ENCODE peak calls at places on chromosomes 4 and X, in five cellular contexts. Q is lower lobe of right lung; X is right atrium auricular region; V is IMR-90; I is CD8-positive, alpha-beta T cell. T is an unnamed sample.

GRCh38 chrX:20433376-20433775 is 166.7 kb upstream of the RPS6KA3 start:
- DNase-seq in I (no peak), X (no peak), Q (no peak), V (peak), T (no peak)

GRCh38 chrX:20829665-20830481 is 544.3 kb upstream of the CNKSR2 start:
- DNase-seq in V (no peak), I (no peak), X (no peak), Q (no peak), T (no peak)

GRCh38 chr4:88619973-88620372 is 27.7 kb downstream of the HERC3 start:
- DNase-seq in Q (no peak), I (no peak), X (no peak), V (peak), T (no peak)

GRCh38 chr4:105471566-105472176 is 2.2 kb downstream of the PPA2 start:
- DNase-seq in I (peak), X (peak), Q (no peak), V (peak), T (peak)

GRCh38 chr4:78622253-78622979 is 70.8 kb downstream of the ANXA3 start:
- DNase-seq in Q (no peak), V (peak), I (no peak), X (no peak), T (no peak)

GRCh38 chr4:117227925-117228324 is 142.5 kb upstream of the TRAM1L1 start:
- DNase-seq in Q (no peak), I (no peak), V (no peak), X (no peak), T (no peak)

GRCh38 chr4:130210871-130211270 is 1114.9 kb downstream of the C4orf33 start:
- DNase-seq in Q (no peak), V (no peak), I (no peak), X (no peak), T (no peak)

GRCh38 chrX:3120426-3120825 is 79.2 kb downstream of the ARSF start:
- DNase-seq in Q (no peak), I (no peak), V (no peak), X (no peak), T (no peak)

GRCh38 chr4:92100980-92101379 is 202.8 kb upstream of the GRID2 start:
- DNase-seq in X (no peak), V (no peak), Q (no peak), I (no peak), T (no peak)

GRCh38 chrX:23952984-23953907 is 45.4 kb downstream of the CXorf58 start:
- DNase-seq in V (no peak), I (peak), Q (no peak), X (no peak), T (no peak)

GRCh38 chr4:1928356-1929235 is 57.4 kb downstream of the NSD2 start:
- DNase-seq in X (no peak), V (peak), I (no peak), Q (no peak), T (no peak)

GRCh38 chr4:37540486-37540885 is 145.7 kb downstream of the RELL1 start:
- DNase-seq in V (no peak), I (no peak), X (no peak), Q (no peak), T (no peak)

GRCh38 chrX:123731258-123731986 is 1.4 kb downstream of the THOC2 start:
- DNase-seq in Q (peak), V (peak), X (no peak), I (no peak), T (no peak)

GRCh38 chrX:107599371-107599970 is 28.8 kb upstream of the PRPS1 start:
- DNase-seq in X (peak), V (no peak), Q (no peak), I (no peak), T (no peak)

GRCh38 chrX:129617420-129617819 is 37.3 kb downstream of the APLN start:
- DNase-seq in V (no peak), I (no peak), X (no peak), Q (no peak), T (no peak)

GRCh38 chrX:44306336-44306735 is 37.1 kb downstream of the EFHC2 start:
- DNase-seq in I (no peak), V (peak), X (no peak), Q (no peak), T (no peak)

GRCh38 chrX:40011483-40012038 is 86.2 kb downstream of the BCOR start:
- DNase-seq in I (no peak), V (no peak), Q (no peak), X (no peak), T (no peak)

GRCh38 chr4:1201851-1202525 is 29.6 kb upstream of the SPON2 start:
- DNase-seq in I (peak), Q (peak), X (peak), V (peak), T (peak)

GRCh38 chr4:169841776-169842175 is 84.0 kb upstream of the HPF1 start:
- DNase-seq in X (no peak), I (no peak), Q (no peak), V (no peak), T (no peak)

GRCh38 chr4:110637408-110638131 is 14.7 kb upstream of the PITX2 start:
- DNase-seq in I (no peak), X (no peak), Q (no peak), V (no peak), T (no peak)
- H3K27ac ChIP-seq in I (no peak), X (no peak), Q (no peak), V (peak), T (no peak)

GRCh38 chr4:142383354-142383753 is 462.7 kb downstream of the INPP4B start:
- DNase-seq in V (no peak), Q (no peak), X (no peak), I (no peak), T (no peak)

GRCh38 chr4:142383800-142384470 is 462.2 kb downstream of the INPP4B start:
- DNase-seq in I (no peak), X (no peak), Q (no peak), V (no peak), T (no peak)

GRCh38 chr4:142386450-142386849 is 459.7 kb downstream of the INPP4B start:
- DNase-seq in V (no peak), X (no peak), I (no peak), Q (no peak), T (no peak)
- H3K27ac ChIP-seq in V (no peak), X (no peak), I (no peak), Q (no peak), T (no peak)

GRCh38 chr4:26062221-26062620 is 148.2 kb downstream of the SMIM20 start:
- DNase-seq in V (peak), I (no peak), Q (no peak), X (no peak), T (no peak)

GRCh38 chr4:26067035-26067434 is 153.0 kb downstream of the SMIM20 start:
- DNase-seq in V (no peak), I (no peak), X (no peak), Q (no peak), T (no peak)

GRCh38 chr4:26069218-26069617 is 155.2 kb downstream of the SMIM20 start:
- DNase-seq in I (no peak), Q (no peak), X (no peak), V (peak), T (no peak)

GRCh38 chr4:26061248-26061986 is 147.4 kb downstream of the SMIM20 start:
- DNase-seq in V (peak), Q (no peak), X (no peak), I (no peak), T (no peak)

DNA sequence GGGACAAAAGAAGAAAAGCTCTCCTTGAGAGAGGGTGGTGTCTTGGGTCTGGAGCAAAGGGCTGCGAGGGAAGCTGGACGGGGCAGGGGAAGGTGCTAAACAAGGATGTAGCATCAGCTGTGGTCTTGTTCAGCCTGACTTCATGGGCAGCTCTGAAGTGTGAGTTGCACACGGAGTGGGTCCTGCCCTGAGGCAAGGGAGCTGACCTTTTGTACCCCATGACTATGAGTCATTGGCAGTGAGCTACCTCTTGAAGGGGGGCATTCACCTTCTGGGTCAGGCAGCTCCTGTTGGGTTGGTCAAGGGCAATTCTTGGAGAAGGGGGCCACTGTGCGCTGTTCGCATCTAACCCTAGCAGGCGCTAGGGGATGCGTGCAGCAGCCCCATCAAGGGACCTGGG is 151.8 kb downstream of the SMIM20 start:
- DNase-seq in V (no peak), X (no peak), Q (no peak), I (no peak), T (no peak)
- H3K27ac ChIP-seq in V (no peak), X (no peak), Q (no peak), I (no peak), T (no peak)

GRCh38 chr4:99887837-99888236 is 6.4 kb downstream of the LAMTOR3 start:
- DNase-seq in X (no peak), V (peak), I (no peak), Q (no peak), T (no peak)

GRCh38 chr4:99886146-99886545 is 8.1 kb downstream of the LAMTOR3 start:
- DNase-seq in V (peak), X (no peak), Q (no peak), I (no peak), T (no peak)

GRCh38 chr4:99879458-99879857 is 14.8 kb downstream of the LAMTOR3 start:
- DNase-seq in V (no peak), I (no peak), X (no peak), Q (no peak), T (no peak)

GRCh38 chr4:99885687-99886086 is 8.5 kb downstream of the LAMTOR3 start:
- DNase-seq in I (no peak), X (no peak), V (no peak), Q (no peak), T (no peak)

GRCh38 chr4:99885063-99885664 is 9.1 kb downstream of the LAMTOR3 start:
- DNase-seq in I (no peak), V (peak), Q (no peak), X (no peak), T (no peak)
- H3K27ac ChIP-seq in I (no peak), V (no peak), Q (no peak), X (no peak), T (no peak)

DNA sequence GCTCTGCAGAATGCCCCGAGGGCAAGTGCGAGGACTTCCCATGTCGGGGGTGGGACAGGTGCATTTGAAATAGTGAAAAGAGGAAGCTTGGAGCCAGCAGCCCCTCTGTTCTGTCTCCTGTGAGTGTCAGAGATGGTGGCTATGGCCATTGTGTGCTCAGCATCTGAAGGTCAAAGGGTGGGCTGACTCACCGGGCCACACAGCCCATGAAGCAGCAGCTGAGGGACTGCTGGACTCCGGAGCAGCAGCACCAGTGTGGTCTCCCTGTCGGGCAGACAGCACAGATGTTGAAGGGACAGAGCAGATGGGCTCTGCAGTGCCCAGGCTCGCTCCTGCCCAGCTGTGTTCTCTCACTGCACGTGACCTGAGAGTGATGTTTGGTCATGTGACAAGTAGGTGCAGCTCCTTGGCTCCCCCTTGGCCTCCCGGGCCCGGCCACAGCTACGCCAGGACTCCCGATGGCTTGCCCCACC is 53.5 kb downstream of the TBC1D14 start:
- DNase-seq in I (no peak), Q (no peak), X (peak), V (peak), T (no peak)
- H3K27ac ChIP-seq in I (no peak), Q (no peak), X (no peak), V (no peak), T (no peak)